ENCODE peak calls at places on chromosomes 13 and 19, in seven cellular contexts. F is tibial artery, E is mucosa of gallbladder, R is mesenteric fat pad, K is activated gamma-delta T cell treated with Interleukin-2 at 50 U/mL for 16 hours, Z is AG09309, T is endothelial cell. M is an unnamed sample.

GRCh38 chr19:18730885-18731513 is 47.5 kb downstream of the CRTC1 start:
- DNase-seq in F (no peak), E (no peak), R (no peak), K (no peak), Z (no peak), T (no peak), M (no peak)

GRCh38 chr19:42352216-42352892 is 26.9 kb downstream of the MEGF8 start:
- DNase-seq in F (no peak), E (no peak), R (no peak), K (no peak), Z (no peak), T (no peak), M (no peak)

GRCh38 chr19:35908977-35909683 is 1.0 kb upstream of the TYROBP start:
- DNase-seq in F (peak), E (peak), R (peak), K (no peak), Z (no peak), T (no peak), M (peak)

GRCh38 chr19:55605637-55606470 is at the start of gene ZNF865:
- DNase-seq in F (peak), E (peak), R (no peak), K (peak), Z (no peak), T (peak), M (peak)

GRCh38 chr13:107209811-107210210 is 641.9 kb upstream of the ARGLU1 start:
- DNase-seq in F (no peak), E (no peak), R (no peak), K (no peak), Z (peak), T (no peak), M (no peak)

GRCh38 chr13:109586509-109587346 is 199.7 kb downstream of the IRS2 start:
- DNase-seq in F (no peak), E (peak), R (no peak), K (no peak), Z (no peak), T (no peak), M (no peak)

GRCh38 chr19:39970424-39970673 is 616 bp upstream of the PSMC4 start:
- DNase-seq in F (no peak), E (no peak), R (no peak), K (no peak), Z (no peak), T (no peak), M (no peak)

GRCh38 chr19:10260141-10260584 is 8.1 kb downstream of the MRPL4 start:
- DNase-seq in F (no peak), E (no peak), R (no peak), K (no peak), Z (no peak), T (no peak), M (no peak)

GRCh38 chr19:4652075-4652474 is 12.8 kb downstream of the TNFAIP8L1 start:
- DNase-seq in F (no peak), E (no peak), R (no peak), K (no peak), Z (no peak), T (no peak), M (no peak)

GRCh38 chr19:16025108-16026101 is 50.9 kb upstream of the TPM4 start:
- DNase-seq in F (no peak), E (no peak), R (peak), K (no peak), Z (peak), T (peak), M (peak)

GRCh38 chr13:25065974-25066770 is 29.8 kb upstream of the PABPC3 start:
- DNase-seq in F (no peak), E (no peak), R (no peak), K (no peak), Z (no peak), T (no peak), M (no peak)

GRCh38 chr19:40348125-40348913 is at the start of the genes C19orf47 and PLD3:
- DNase-seq in F (peak), E (peak), R (peak), K (peak), Z (peak), T (peak), M (peak)

GRCh38 chr19:4967738-4968461 is 1.0 kb upstream of the KDM4B start:
- DNase-seq in F (no peak), E (no peak), R (no peak), K (no peak), Z (peak), T (no peak), M (no peak)

M was measured in adrenal gland.